ENCODE peak calls at places on chromosomes 12 and 14, in ten cellular contexts. K is HFFc6, Y is testis, A is OCI-LY7, N is natural killer cell, M is H9, B is SK-N-SH, V is fibroblast of the aortic adventitia, C is astrocyte, U is spleen. L is an unnamed sample.
A peak's percentile ranks its signal among the peaks of the same experiment; 100 is the strongest.

GRCh38 chr12:42255221-42255874 is 17.3 kb upstream of the YAF2 start:
- DNase-seq in K (no peak), Y (no peak), A (no peak), N (no peak), M (no peak), B (no peak), V (no peak), C (no peak), U (no peak), L (no peak)

GRCh38 chr12:50568338-50569155 is 63.8 kb downstream of the DIP2B start:
- DNase-seq in K (no peak), Y (no peak), A (no peak), N (no peak), M (no peak), B (no peak), V (peak; percentile 59), C (no peak), U (no peak), L (no peak)

GRCh38 chr14:100849432-100849831 is 23.5 kb downstream of the MEG3 start:
- DNase-seq in K (no peak), Y (no peak), A (no peak), N (no peak), M (no peak), B (no peak), V (peak; percentile 42), C (peak; percentile 52), U (no peak), L (no peak)

GRCh38 chr14:94132285-94132887 is 3.0 kb upstream of the IFI27L2 start:
- DNase-seq in K (peak; percentile 61), Y (peak; percentile 83), A (peak; percentile 79), N (no peak), M (peak; percentile 54), B (peak; percentile 52), V (peak; percentile 87), C (peak; percentile 25), U (no peak), L (peak; percentile 64)

GRCh38 chr12:30448038-30448437 is 247.6 kb downstream of the IPO8 start:
- DNase-seq in K (no peak), Y (no peak), A (no peak), N (no peak), M (no peak), B (no peak), V (no peak), C (no peak), U (no peak), L (no peak)

GRCh38 chr14:101110729-101111619 is 207.5 kb upstream of the RTL1 start:
- DNase-seq in K (no peak), Y (peak; percentile 9), A (no peak), N (no peak), M (no peak), B (peak; percentile 28), V (no peak), C (no peak), U (peak; percentile 66), L (no peak)

GRCh38 chr14:103279129-103280025 is 54.7 kb upstream of the EIF5 start:
- DNase-seq in K (no peak), Y (peak; percentile 46), A (no peak), N (no peak), M (peak; percentile 58), B (peak; percentile 68), V (no peak), C (no peak), U (no peak), L (no peak)

GRCh38 chr12:102638777-102639176 is 158.4 kb upstream of the IGF1 start:
- DNase-seq in K (peak; percentile 47), Y (no peak), A (no peak), N (no peak), M (no peak), B (no peak), V (no peak), C (peak; percentile 9), U (no peak), L (no peak)

GRCh38 chr12:92482599-92482998 is 220.2 kb upstream of the PLEKHG7 start:
- DNase-seq in K (no peak), Y (no peak), A (no peak), N (no peak), M (no peak), B (no peak), V (no peak), C (no peak), U (no peak), L (no peak)

GRCh38 chr12:45989857-45990467 is 412 bp downstream of the SCAF11 start:
- DNase-seq in K (peak; percentile 47), Y (peak; percentile 75), A (no peak), N (peak; percentile 56), M (peak; percentile 56), B (peak; percentile 60), V (no peak), C (peak; percentile 39), U (peak; percentile 93), L (peak; percentile 33)

GRCh38 chr14:99803803-99804202 is 10.6 kb downstream of the EML1 start:
- DNase-seq in K (no peak), Y (no peak), A (no peak), N (no peak), M (no peak), B (no peak), V (no peak), C (no peak), U (no peak), L (no peak)

GRCh38 chr12:79934309-79935020 is 432 bp downstream of the PPP1R12A start:
- DNase-seq in K (peak; percentile 6), Y (peak; percentile 65), A (peak; percentile 47), N (peak; percentile 44), M (peak; percentile 71), B (peak; percentile 67), V (no peak), C (peak; percentile 29), U (peak; percentile 94), L (peak; percentile 28)

GRCh38 chr12:54373619-54374554 is 9.6 kb upstream of the GPR84 start:
- DNase-seq in K (no peak), Y (no peak), A (no peak), N (no peak), M (no peak), B (no peak), V (no peak), C (no peak), U (no peak), L (no peak)

GRCh38 chr12:6613015-6613775 is 6.0 kb upstream of the CHD4 start:
- DNase-seq in K (peak; percentile 72), Y (peak; percentile 83), A (peak; percentile 30), N (no peak), M (peak; percentile 62), B (peak; percentile 72), V (peak; percentile 75), C (peak; percentile 74), U (peak; percentile 88), L (peak; percentile 65)

GRCh38 chr14:51957950-51958349 is 31.4 kb upstream of the RTRAF start:
- DNase-seq in K (no peak), Y (no peak), A (no peak), N (no peak), M (no peak), B (no peak), V (peak; percentile 68), C (peak; percentile 62), U (no peak), L (peak; percentile 27)

GRCh38 chr12:130339946-130340345 is 2.3 kb downstream of the PIWIL1 start:
- DNase-seq in K (no peak), Y (no peak), A (no peak), N (no peak), M (no peak), B (no peak), V (no peak), C (no peak), U (no peak), L (no peak)

GRCh38 chr14:31934767-31935266 is 142.3 kb upstream of the ARHGAP5 start:
- DNase-seq in K (peak; percentile 15), Y (peak; percentile 72), A (no peak), N (no peak), M (peak; percentile 85), B (peak; percentile 33), V (peak; percentile 55), C (peak; percentile 48), U (no peak), L (peak; percentile 59)
- TF ChIP-seq CTCF in K (peak; percentile 59), Y (peak; percentile 47), A (peak; percentile 28), N (no peak), M (peak; percentile 47), B (peak; percentile 59), V (peak; percentile 40), C (no peak), U (peak; percentile 17), L (peak; percentile 75)

DNA sequence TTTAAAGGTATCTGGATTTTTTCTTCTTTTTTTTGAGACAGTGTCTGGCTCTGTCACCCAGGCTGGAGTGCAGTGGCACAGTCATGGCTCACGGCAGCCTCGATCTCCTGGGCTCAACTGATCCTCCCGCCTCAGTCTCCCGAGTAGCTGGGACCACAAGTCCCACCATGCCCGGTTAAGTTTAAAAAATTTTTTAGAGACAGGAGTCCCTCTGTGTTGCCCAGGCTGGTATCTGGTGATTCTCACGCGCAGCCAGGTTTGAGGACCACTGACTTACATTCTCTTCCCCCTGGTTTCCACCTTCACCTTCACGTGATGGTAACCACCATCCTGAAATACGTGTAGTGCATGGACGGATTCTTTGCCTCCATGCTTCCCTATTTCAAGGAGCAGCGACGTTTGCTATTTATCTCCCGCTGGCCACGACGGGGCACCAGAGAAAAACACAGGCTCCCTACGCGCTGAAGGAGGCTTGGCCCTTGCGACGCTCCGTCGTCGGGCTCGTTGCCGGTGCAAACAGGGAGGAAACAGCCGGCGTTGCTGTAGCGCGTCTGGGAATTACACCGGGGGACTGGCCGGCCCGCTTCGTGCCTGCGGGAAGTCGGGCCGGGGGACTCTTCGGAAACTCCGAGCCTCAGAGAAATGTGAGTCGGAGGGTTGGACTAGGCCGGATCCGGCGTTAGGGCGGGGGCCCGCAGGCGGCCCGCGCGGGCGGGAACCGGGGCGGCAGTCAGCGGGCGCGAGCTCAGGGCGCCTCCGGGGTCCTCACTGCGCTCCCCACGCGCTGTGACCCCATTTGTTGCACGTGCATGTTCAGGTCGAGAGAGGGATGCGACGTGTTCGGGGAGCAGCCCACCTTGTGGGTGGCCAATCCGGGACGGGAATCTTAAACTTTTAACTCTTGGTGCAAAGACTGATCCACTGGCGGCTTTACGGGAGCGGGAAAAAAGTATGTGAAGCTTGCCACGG is at the start of gene TCHP:
- DNase-seq in K (peak; percentile 82), Y (peak; percentile 93), A (peak; percentile 78), N (peak; percentile 60), M (peak; percentile 82), B (peak; percentile 92), V (peak; percentile 87), C (peak; percentile 83), U (peak; percentile 96), L (peak; percentile 81)
- TF ChIP-seq CTCF in K (peak; percentile 56), Y (peak; percentile 29), A (peak; percentile 39), N (no peak), M (no peak), B (peak; percentile 43), V (peak; percentile 44), C (peak; percentile 6), U (peak; percentile 24), L (peak; percentile 58)

DNA sequence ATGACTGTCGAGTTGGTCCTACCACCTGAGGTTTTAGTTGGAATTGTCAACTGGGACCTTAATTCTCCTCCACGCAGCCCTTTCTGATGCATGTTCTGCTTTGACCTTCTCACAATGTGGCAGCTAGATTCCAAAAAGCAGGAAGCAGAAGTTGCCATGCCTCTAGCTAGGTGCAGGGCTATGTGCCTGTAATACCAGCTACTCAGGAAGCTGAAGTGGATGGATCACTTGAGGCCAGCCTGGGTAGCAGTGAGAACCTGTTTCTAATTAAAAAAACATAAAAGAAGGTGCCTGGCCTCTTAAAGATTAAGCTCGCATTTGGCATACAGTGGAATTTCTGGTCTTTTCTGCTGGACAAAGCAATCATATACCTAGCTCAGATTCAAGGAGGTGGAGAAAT is 77.1 kb downstream of the FGD4 start:
- DNase-seq in K (no peak), Y (no peak), A (no peak), N (no peak), M (no peak), B (peak; percentile 35), V (no peak), C (no peak), U (no peak), L (no peak)
- TF ChIP-seq CTCF in K (no peak), Y (no peak), A (no peak), N (no peak), M (no peak), B (no peak), V (no peak), C (no peak), U (no peak), L (no peak)

GRCh38 chr12:10612110-10612509 is 1.3 kb downstream of the MAGOHB start:
- DNase-seq in K (no peak), Y (no peak), A (no peak), N (no peak), M (no peak), B (no peak), V (no peak), C (no peak), U (peak; percentile 70), L (no peak)
- TF ChIP-seq CTCF in K (no peak), Y (no peak), A (no peak), N (no peak), M (no peak), B (no peak), V (no peak), C (no peak), U (no peak), L (no peak)